ENCODE peak calls at places on chromosomes 12 and 14, in four cellular contexts. D is Right ventricle myocardium superior; L is transverse colon; Z is stimulated activated CD8-positive, alpha-beta memory T cell treated with anti-CD3 and anti-CD28 coated beads, Interleukin-7, amount 100 ng/mL, for 1 hour. P is an unnamed sample.

GRCh38 chr12:128111951-128112350 is 155.0 kb upstream of the TMEM132C start:
- DNase-seq in D (no peak), L (no peak), Z (no peak), P (no peak)

GRCh38 chr12:26125451-26126339 is 858 bp upstream of the BHLHE41 start:
- DNase-seq in D (peak; percentile 84), L (peak; percentile 83), Z (no peak), P (peak; percentile 34)

GRCh38 chr14:21317433-21317832 is 37.5 kb downstream of the RPGRIP1 start:
- DNase-seq in D (no peak), L (no peak), Z (no peak), P (peak; percentile 33)

GRCh38 chr12:132109741-132110140 is 34.4 kb downstream of the DDX51 start:
- DNase-seq in D (no peak), L (no peak), Z (no peak), P (no peak)

GRCh38 chr12:64610092-64610659 is at the start of gene RASSF3:
- DNase-seq in D (peak; percentile 88), L (peak; percentile 85), Z (peak; percentile 45), P (peak; percentile 61)

GRCh38 chr14:55481769-55482168 is 41.4 kb upstream of the TBPL2 start:
- DNase-seq in D (no peak), L (no peak), Z (no peak), P (no peak)

GRCh38 chr12:52394836-52395405 is 9.5 kb upstream of the KRT84 start:
- DNase-seq in D (no peak), L (no peak), Z (no peak), P (no peak)

GRCh38 chr12:726281-727140 is 25.9 kb upstream of the WNK1 start:
- DNase-seq in D (no peak), L (no peak), Z (no peak), P (no peak)

GRCh38 chr12:13980548-13981295 is 680 bp downstream of the GRIN2B start:
- DNase-seq in D (no peak), L (no peak), Z (no peak), P (no peak)

GRCh38 chr12:92294676-92295440 is 149.2 kb upstream of the BTG1 start:
- DNase-seq in D (no peak), L (no peak), Z (no peak), P (no peak)

GRCh38 chr12:108854055-108854452 is 3.3 kb downstream of the SSH1 start:
- DNase-seq in D (no peak), L (no peak), Z (no peak), P (no peak)

GRCh38 chr12:13163868-13164267 is 32.7 kb upstream of the EMP1 start:
- DNase-seq in D (no peak), L (no peak), Z (no peak), P (no peak)

GRCh38 chr14:53180272-53181221 is 27.4 kb upstream of the DDHD1 start:
- DNase-seq in D (no peak), L (peak; percentile 8), Z (peak; percentile 0), P (no peak)

GRCh38 chr12:90841336-90841735 is 113.6 kb downstream of the CCER1 start:
- DNase-seq in D (no peak), L (no peak), Z (no peak), P (no peak)

GRCh38 chr12:30719060-30719459 is 23.4 kb upstream of the IPO8 start:
- DNase-seq in D (no peak), L (no peak), Z (no peak), P (no peak)

GRCh38 chr14:20680843-20681347 is 3.5 kb upstream of the RNASE4 start:
- DNase-seq in D (no peak), L (peak; percentile 72), Z (no peak), P (peak; percentile 40)

GRCh38 chr12:53564276-53564675 is 57.0 kb upstream of the NPFF start:
- DNase-seq in D (no peak), L (no peak), Z (no peak), P (no peak)

GRCh38 chr14:77003960-77004710 is 24.4 kb downstream of the IRF2BPL start:
- DNase-seq in D (no peak), L (no peak), Z (no peak), P (no peak)

GRCh38 chr14:93543766-93544165 is 113.0 kb downstream of the UNC79 start:
- DNase-seq in D (no peak), L (no peak), Z (no peak), P (no peak)

GRCh38 chr12:106274575-106275081 is 26.8 kb upstream of the CKAP4 start:
- DNase-seq in D (no peak), L (no peak), Z (no peak), P (no peak)

GRCh38 chr12:52655251-52655650 is 3.2 kb upstream of the KRT2 start:
- DNase-seq in D (no peak), L (no peak), Z (no peak), P (no peak)

GRCh38 chr14:99569725-99570541 is 34.1 kb downstream of the CCDC85C start:
- DNase-seq in D (no peak), L (no peak), Z (no peak), P (no peak)

P was measured in GM12892.